ENCODE peak calls at places on chromosomes 6 and 20, in nine cellular contexts. A is sigmoid colon; B is thyroid gland; D is CD8-positive, alpha-beta T cell; W is IMR-90; N is pancreas; S is HCT116; M is tibial nerve; V is prostate gland. H is an unnamed sample.
A peak's percentile ranks its signal among the peaks of the same experiment; 100 is the strongest.

GRCh38 chr6:170166511-170167122 is 124.3 kb downstream of the DLL1 start:
- DNase-seq in W (no peak), V (no peak), N (peak; percentile 50), B (no peak), M (no peak), D (no peak), S (no peak), A (no peak), H (no peak)

GRCh38 chr6:11460001-11460668 is 77.4 kb upstream of the TMEM170B start:
- DNase-seq in A (no peak), B (no peak), M (no peak), N (no peak), S (no peak), D (no peak), W (peak; percentile 20), V (no peak), H (no peak)

GRCh38 chr6:25089442-25089841 is 153.7 kb upstream of the RIPOR2 start:
- DNase-seq in W (peak; percentile 11), B (no peak), A (no peak), S (no peak), M (no peak), V (no peak), D (no peak), N (no peak), H (no peak)

GRCh38 chr6:169092375-169092774 is 161.3 kb downstream of the THBS2 start:
- DNase-seq in N (no peak), A (no peak), B (no peak), V (no peak), M (no peak), S (no peak), W (peak; percentile 59), D (no peak), H (no peak)

GRCh38 chr20:38392356-38392755 is 42.8 kb downstream of the SNHG17 start:
- DNase-seq in D (no peak), S (peak; percentile 19), V (no peak), W (no peak), M (no peak), B (no peak), N (no peak), A (no peak), H (no peak)

GRCh38 chr6:113630365-113630737 is 226.8 kb upstream of the MARCKS start:
- DNase-seq in S (no peak), D (no peak), N (no peak), B (no peak), M (no peak), W (peak; percentile 88), A (no peak), V (no peak), H (no peak)

GRCh38 chr6:34305982-34306702 is 57.3 kb upstream of the SMIM29 start:
- DNase-seq in M (peak; percentile 52), N (no peak), S (no peak), D (no peak), W (peak; percentile 22), A (no peak), V (no peak), B (peak; percentile 48), H (no peak)

GRCh38 chr6:110044093-110044492 is 66.0 kb downstream of the GPR6 start:
- DNase-seq in N (no peak), D (no peak), S (no peak), W (no peak), M (no peak), B (no peak), V (no peak), A (no peak), H (no peak)

GRCh38 chr6:160431791-160432404 is 83.7 kb downstream of the SLC22A3 start:
- DNase-seq in V (no peak), W (no peak), A (no peak), N (no peak), S (no peak), B (no peak), M (no peak), D (no peak), H (no peak)

GRCh38 chr20:37228656-37229055 is 33.0 kb downstream of the GHRH start:
- DNase-seq in S (no peak), M (no peak), N (no peak), D (no peak), V (no peak), A (no peak), W (no peak), B (no peak), H (no peak)

GRCh38 chr20:35601021-35601973 is 14.3 kb upstream of the SPAG4 start:
- DNase-seq in N (peak; percentile 76), B (peak; percentile 62), D (peak; percentile 83), A (peak; percentile 91), W (peak; percentile 72), M (peak; percentile 55), S (no peak), V (peak; percentile 63), H (no peak)

GRCh38 chr6:81727876-81728517 is 24.5 kb downstream of the TENT5A start:
- DNase-seq in V (no peak), M (no peak), N (peak; percentile 18), B (no peak), W (no peak), D (no peak), A (no peak), S (no peak), H (no peak)

GRCh38 chr6:170102038-170102437 is 188.8 kb downstream of the DLL1 start:
- DNase-seq in B (no peak), N (no peak), D (no peak), W (no peak), M (no peak), A (peak; percentile 47), S (no peak), V (no peak), H (no peak)

DNA sequence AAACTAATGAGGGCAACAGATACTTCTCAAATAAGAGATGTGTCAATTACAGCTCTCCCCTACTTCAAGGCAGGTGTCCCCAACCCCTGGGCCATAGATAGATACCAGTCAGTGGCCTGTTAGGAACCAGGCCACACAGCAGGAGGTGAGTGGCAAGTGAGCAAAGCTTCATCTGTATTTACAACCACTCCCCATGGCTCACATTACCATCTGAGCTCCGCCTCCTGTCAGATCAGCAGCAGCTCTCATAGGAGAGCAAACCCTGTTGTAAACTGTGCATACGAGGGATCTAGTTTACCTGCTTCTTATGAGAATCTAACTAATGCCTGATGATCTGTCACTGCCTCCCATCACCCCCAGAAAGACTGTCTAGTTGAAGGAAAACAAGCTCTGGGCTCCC is 422.1 kb downstream of the GJA1 start:
- DNase-seq in A (no peak), V (no peak), B (no peak), M (no peak), W (peak; percentile 8), S (no peak), N (no peak), D (no peak), H (no peak)
- H3K4me3 ChIP-seq in A (no peak overlapping the region), V (no peak overlapping the region), B (no peak overlapping the region), M (no peak overlapping the region), W (no peak overlapping the region), S (no peak overlapping the region), N (no peak overlapping the region), D (no peak overlapping the region), H (no peak overlapping the region)

GRCh38 chr6:31700716-31701401 is 2.3 kb downstream of the ABHD16A start:
- DNase-seq in D (no peak), S (no peak), N (no peak), W (no peak), B (no peak), M (no peak), A (no peak), V (no peak), H (no peak)
- H3K36me3 ChIP-seq in D (no peaks in the 10 kb centered on the region), S (no peaks in the 10 kb centered on the region), N (no peaks in the 10 kb centered on the region), W (peaks cover 16% of the 10 kb centered on the region), B (peaks cover 6% of the 10 kb centered on the region), M (peaks cover 43% of the 10 kb centered on the region), A (peaks cover 21% of the 10 kb centered on the region), V (no peaks in the 10 kb centered on the region), H (peaks cover 3% of the 10 kb centered on the region)

GRCh38 chr20:3696200-3696599 is 14.4 kb upstream of the ADAM33 start:
- DNase-seq in M (no peak), N (no peak), V (no peak), D (no peak), A (no peak), S (no peak), W (no peak), B (no peak), H (no peak)
- TF ChIP-seq CTCF in M (no peak), N (no peak), V (no peak), D (no peak), A (peak; percentile 10), S (peak; percentile 57), W (peak; percentile 38), B (no peak), H (peak; percentile 57)

GRCh38 chr20:44810061-44810390 is 320 bp downstream of the RIMS4 start:
- DNase-seq in N (no peak), W (no peak), S (no peak), D (no peak), A (no peak), M (no peak), B (no peak), V (no peak), H (no peak)
- H3K4me3 ChIP-seq in N (peak overlapping the region; percentile 24), W (no peak overlapping the region), S (no peak overlapping the region), D (no peak overlapping the region), A (no peak overlapping the region), M (no peak overlapping the region), B (no peak overlapping the region), V (peak overlapping the region; percentile 14), H (no peak overlapping the region)

GRCh38 chr6:20447581-20448132 is 46.0 kb downstream of the E2F3 start:
- DNase-seq in W (peak; percentile 47), D (no peak), S (no peak), V (no peak), B (no peak), M (no peak), A (no peak), N (no peak), H (no peak)

GRCh38 chr6:20441236-20441635 is 39.6 kb downstream of the E2F3 start:
- DNase-seq in S (no peak), W (peak; percentile 18), V (no peak), N (no peak), A (no peak), B (no peak), M (no peak), D (no peak), H (no peak)

GRCh38 chr6:20447157-20447556 is 45.5 kb downstream of the E2F3 start:
- DNase-seq in N (no peak), A (no peak), D (no peak), M (peak; percentile 14), V (no peak), S (no peak), B (no peak), W (peak; percentile 5), H (no peak)

GRCh38 chr6:20441921-20442320 is 40.2 kb downstream of the E2F3 start:
- DNase-seq in D (no peak), M (no peak), B (peak; percentile 76), W (no peak), V (peak; percentile 45), A (no peak), S (no peak), N (no peak), H (no peak)

DNA sequence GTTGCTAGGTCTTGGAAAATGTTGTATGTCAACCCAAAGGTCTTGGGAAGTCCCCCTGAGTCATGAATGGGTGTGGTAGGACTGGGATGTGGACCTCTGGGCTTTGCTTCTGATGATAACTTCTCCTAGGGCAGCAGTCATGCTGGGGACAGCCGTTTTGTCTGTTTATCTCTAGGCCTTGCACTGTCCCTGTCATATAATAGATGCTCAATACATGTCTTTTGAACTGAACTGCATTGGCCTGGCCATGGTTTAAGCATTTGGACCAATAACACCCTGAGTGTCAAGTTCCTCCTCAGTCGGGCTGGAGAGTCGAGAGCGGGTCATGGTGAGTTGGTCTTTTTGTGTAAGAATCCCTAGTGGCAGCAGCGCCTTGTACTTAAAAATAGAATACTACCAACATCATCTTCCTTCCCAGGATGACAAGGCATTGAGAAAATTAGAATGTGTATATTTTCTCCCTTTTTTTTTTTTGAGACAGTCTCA is 43.1 kb downstream of the E2F3 start:
- DNase-seq in M (no peak), B (no peak), N (no peak), A (no peak), W (peak; percentile 28), V (no peak), D (no peak), S (no peak), H (no peak)
- H3K36me3 ChIP-seq in M (no peaks in the 10 kb centered on the region), B (no peaks in the 10 kb centered on the region), N (no peaks in the 10 kb centered on the region), A (no peaks in the 10 kb centered on the region), W (peaks cover 7% of the 10 kb centered on the region), V (no peaks in the 10 kb centered on the region), D (no peaks in the 10 kb centered on the region), S (no peaks in the 10 kb centered on the region), H (no peaks in the 10 kb centered on the region)